ENCODE peak calls at places on chromosomes 12 and 14, in five cellular contexts. A is HEK293T, P is GM12878, L is NT2/D1, D is H1. H is an unnamed sample.

GRCh38 chr12:92696240-92696639 is 6.5 kb upstream of the PLEKHG7 start:
- DNase-seq in D (no peak), L (no peak), A (no peak), P (no peak), H (no peak)

GRCh38 chr14:71586131-71586893 is 345.9 kb upstream of the RGS6 start:
- DNase-seq in L (no peak), D (no peak), A (no peak), P (no peak), H (no peak)

GRCh38 chr12:53788892-53789291 is 37.1 kb upstream of the CISTR start:
- DNase-seq in D (no peak), A (no peak), P (no peak), L (no peak), H (no peak)

GRCh38 chr12:124862768-124863408 is 776 bp downstream of the SCARB1 start:
- DNase-seq in A (no peak), D (no peak), P (no peak), L (no peak), H (no peak)

GRCh38 chr12:7107181-7108041 is 1.6 kb downstream of the C1RL start:
- DNase-seq in D (no peak), L (no peak), A (no peak), P (no peak), H (no peak)

GRCh38 chr14:77812028-77812427 is 12.1 kb downstream of the ADCK1 start:
- DNase-seq in L (no peak), P (peak; percentile 20), A (no peak), D (no peak), H (no peak)

GRCh38 chr12:77925536-77926108 is 94.9 kb downstream of the NAV3 start:
- DNase-seq in P (peak; percentile 45), L (peak; percentile 77), D (peak; percentile 49), A (peak; percentile 76), H (peak; percentile 78)

GRCh38 chr14:94748667-94749347 is 21.1 kb downstream of the GSC start:
- DNase-seq in L (no peak), P (no peak), D (peak; percentile 75), A (peak; percentile 61), H (peak; percentile 21)

GRCh38 chr14:66105819-66106218 is 380.4 kb upstream of the CCDC196 start:
- DNase-seq in P (no peak), A (no peak), L (no peak), D (no peak), H (no peak)

GRCh38 chr14:25607095-25607657 is 557.2 kb upstream of the STXBP6 start:
- DNase-seq in P (no peak), L (no peak), D (no peak), A (no peak), H (no peak)

GRCh38 chr12:62700091-62700490 is 233.5 kb downstream of the MON2 start:
- DNase-seq in P (no peak), L (no peak), A (no peak), D (no peak), H (no peak)

GRCh38 chr12:95633049-95633545 is 81.8 kb upstream of the USP44 start:
- DNase-seq in D (no peak), P (no peak), L (no peak), A (no peak), H (peak; percentile 33)

GRCh38 chr12:55188974-55189556 is 31.8 kb upstream of the OR10A7 start:
- DNase-seq in L (peak; percentile 81), P (peak; percentile 53), D (no peak), A (peak; percentile 35), H (peak; percentile 72)

GRCh38 chr14:92586966-92587365 is 73.4 kb downstream of the RIN3 start:
- DNase-seq in L (no peak), A (no peak), D (no peak), P (no peak), H (no peak)

GRCh38 chr12:1922075-1922709 is 3.7 kb upstream of the CACNA2D4 start:
- DNase-seq in A (no peak), L (no peak), D (peak; percentile 53), P (no peak), H (no peak)

GRCh38 chr12:124544311-124544970 is 23.0 kb downstream of the NCOR2 start:
- DNase-seq in L (no peak), D (no peak), A (no peak), P (no peak), H (no peak)

GRCh38 chr14:52365071-52365470 is 51.0 kb downstream of the PTGER2 start:
- DNase-seq in P (no peak), D (no peak), L (no peak), A (no peak), H (no peak)

GRCh38 chr12:65631621-65632111 is 192.6 kb upstream of the HMGA2 start:
- DNase-seq in D (no peak), A (peak; percentile 25), P (no peak), L (no peak), H (peak; percentile 91)

GRCh38 chr12:114655934-114656697 is 27.9 kb downstream of the TBX3 start:
- DNase-seq in A (peak; percentile 72), L (no peak), P (no peak), D (no peak), H (peak; percentile 98)

GRCh38 chr12:122886851-122887816 is 8.8 kb downstream of the VPS37B start:
- DNase-seq in D (no peak), A (no peak), L (no peak), P (peak; percentile 84), H (no peak)

GRCh38 chr12:2739832-2740641 is 54.7 kb upstream of the FKBP4 start:
- DNase-seq in A (no peak), D (no peak), P (no peak), L (no peak), H (peak; percentile 32)

GRCh38 chr14:22099942-22100763 is 426.5 kb upstream of the OR4E1 start:
- DNase-seq in P (no peak), L (peak; percentile 39), D (peak; percentile 72), A (peak; percentile 46), H (peak; percentile 90)

GRCh38 chr12:42669471-42669997 is 80.0 kb upstream of the PRICKLE1 start:
- DNase-seq in D (no peak), L (no peak), A (no peak), P (no peak), H (no peak)

GRCh38 chr14:71235865-71236264 is 328.6 kb downstream of the PCNX1 start:
- DNase-seq in A (no peak), L (no peak), P (no peak), D (no peak), H (no peak)

GRCh38 chr12:16526693-16527092 is 79.3 kb downstream of the LMO3 start:
- DNase-seq in D (no peak), L (no peak), P (no peak), A (no peak), H (no peak)

GRCh38 chr12:113136128-113136989 is 798 bp upstream of the RASAL1 start:
- DNase-seq in P (no peak), D (peak; percentile 71), L (no peak), A (no peak), H (no peak)

GRCh38 chr14:39114073-39114838 is at the start of gene GEMIN2:
- DNase-seq in L (peak; percentile 82), P (peak; percentile 89), A (peak; percentile 95), D (peak; percentile 94), H (peak; percentile 97)
- TF ChIP-seq SUZ12 in L (no peak), P (no peak), A (no peak), D (no peak), H (no peak)

GRCh38 chr14:67269338-67270060 is 28.3 kb downstream of the PALS1 start:
- DNase-seq in L (no peak), D (no peak), P (no peak), A (no peak), H (no peak)
- TF ChIP-seq SUZ12 in L (no peak), D (no peak), P (no peak), A (no peak), H (no peak)

GRCh38 chr12:69239922-69240624 is 704 bp downstream of the CPSF6 start:
- DNase-seq in P (no peak), L (peak; percentile 65), D (peak; percentile 67), A (peak; percentile 22), H (no peak)
- TF ChIP-seq SUZ12 in P (no peak), L (no peak), D (no peak), A (no peak), H (no peak)

GRCh38 chr12:45726594-45727300 is 2.8 kb upstream of the ARID2 start:
- DNase-seq in P (no peak), A (peak; percentile 21), D (peak; percentile 61), L (no peak), H (peak; percentile 9)
- TF ChIP-seq SUZ12 in P (no peak), A (no peak), D (no peak), L (no peak), H (no peak)

GRCh38 chr14:63308723-63309317 is 9.9 kb downstream of the GPHB5 start:
- DNase-seq in L (no peak), P (no peak), A (peak; percentile 33), D (peak; percentile 64), H (peak; percentile 40)
- TF ChIP-seq SUZ12 in L (no peak), P (no peak), A (no peak), D (no peak), H (no peak)

DNA sequence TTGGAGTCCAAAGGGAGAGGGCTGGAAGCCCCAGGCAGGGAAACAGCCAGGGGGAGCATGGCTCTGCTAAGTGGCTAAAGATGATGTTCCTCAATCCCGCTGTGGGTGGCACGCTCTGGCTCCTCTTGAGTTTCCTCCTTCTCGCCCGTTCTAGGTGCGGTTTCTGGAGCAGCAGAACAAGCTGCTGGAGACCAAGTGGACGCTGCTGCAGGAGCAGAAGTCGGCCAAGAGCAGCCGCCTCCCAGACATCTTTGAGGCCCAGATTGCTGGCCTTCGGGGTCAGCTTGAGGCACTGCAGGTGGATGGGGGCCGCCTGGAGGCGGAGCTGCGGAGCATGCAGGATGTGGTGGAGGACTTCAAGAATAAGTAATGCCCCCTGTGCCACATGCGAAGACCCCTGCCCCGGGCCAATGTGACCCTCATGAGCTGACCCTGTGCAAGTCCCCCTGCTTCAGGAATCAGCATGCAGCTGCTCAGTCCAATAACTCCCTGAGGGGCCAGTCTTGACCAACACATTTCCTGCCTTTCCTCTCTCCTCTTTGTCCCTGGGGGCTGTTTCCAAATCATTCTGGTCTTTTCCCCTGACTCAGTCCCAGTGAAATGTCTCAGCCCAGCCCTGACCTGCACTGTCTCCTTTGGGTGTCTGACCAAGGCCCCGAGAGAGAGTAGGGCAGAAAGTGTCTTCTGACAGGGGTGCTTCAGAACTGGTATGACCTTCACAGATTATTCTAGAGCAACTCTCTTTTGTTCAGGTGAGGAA is 2.1 kb downstream of the KRT7 start:
- DNase-seq in D (no peak), A (no peak), L (no peak), P (no peak), H (no peak)
- TF ChIP-seq SUZ12 in D (no peak), A (no peak), L (no peak), P (no peak), H (no peak)

GRCh38 chr14:79278798-79279644 is 932.3 kb downstream of the DIO2 start:
- DNase-seq in P (no peak), D (peak; percentile 88), L (peak; percentile 83), A (peak; percentile 80), H (peak; percentile 27)
- TF ChIP-seq SUZ12 in P (no peak), D (no peak), L (no peak), A (no peak), H (no peak)

DNA sequence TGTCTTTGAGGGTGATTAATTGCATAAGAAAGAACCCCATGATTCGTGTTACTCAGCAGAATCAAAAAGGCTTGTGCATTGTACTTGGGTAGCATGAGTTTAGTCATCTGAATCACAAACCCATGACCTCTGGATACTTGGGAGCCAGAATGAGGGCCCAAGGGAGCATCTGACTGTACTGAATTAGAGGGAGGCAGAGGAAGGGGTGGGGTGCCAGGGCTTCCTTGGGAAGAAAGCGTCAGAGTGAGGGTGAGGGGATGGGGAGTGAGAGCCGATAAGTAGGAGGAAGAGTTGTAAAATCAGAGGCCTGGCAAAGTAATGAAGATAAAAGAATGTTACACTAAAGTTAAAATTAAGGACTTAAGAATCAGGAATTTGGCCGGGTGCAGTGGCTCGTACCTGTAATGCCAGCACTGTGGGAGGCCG is 29.8 kb downstream of the GPRC5D start:
- DNase-seq in D (no peak), A (no peak), L (no peak), P (no peak), H (no peak)
- TF ChIP-seq SUZ12 in D (no peak), A (no peak), L (no peak), P (no peak), H (no peak)

H was measured in HepG2.